ENCODE peak calls at places on chromosomes 4 and X, in five cellular contexts. K is astrocyte of the spinal cord; Y is naive thymus-derived CD8-positive, alpha-beta T cell; W is NB4; F is Caki2. G is an unnamed sample.

GRCh38 chr4:77175201-77175610 is 18.2 kb downstream of the CCNG2 start:
- DNase-seq in K (no peak), Y (no peak), W (no peak), F (no peak), G (no peak)

GRCh38 chr4:10878861-10879260 is 194.3 kb upstream of the CLNK start:
- DNase-seq in K (no peak), Y (no peak), W (no peak), F (no peak), G (no peak)

GRCh38 chr4:79823148-79823763 is 249.8 kb downstream of the ANTXR2 start:
- DNase-seq in K (peak), Y (no peak), W (no peak), F (no peak), G (peak)

GRCh38 chr4:118911162-118911791 is 22.6 kb downstream of the SYNPO2 start:
- DNase-seq in K (peak), Y (no peak), W (no peak), F (no peak), G (peak)

GRCh38 chr4:113311047-113311446 is 261.6 kb downstream of the ANK2 start:
- DNase-seq in K (no peak), Y (no peak), W (no peak), F (no peak), G (no peak)

GRCh38 chr4:20393486-20394100 is 141.9 kb downstream of the SLIT2 start:
- DNase-seq in K (peak), Y (no peak), W (no peak), F (no peak), G (no peak)

GRCh38 chr4:89024051-89024675 is 32.8 kb downstream of the FAM13A start:
- DNase-seq in K (peak), Y (peak), W (peak), F (peak), G (peak)

GRCh38 chrX:49037883-49038475 is 5.2 kb downstream of the TFE3 start:
- DNase-seq in K (peak), Y (no peak), W (no peak), F (peak), G (no peak)

GRCh38 chr4:161585011-161585410 is 578.8 kb downstream of the FSTL5 start:
- DNase-seq in K (no peak), Y (no peak), W (no peak), F (no peak), G (no peak)

GRCh38 chr4:80926891-80927290 is 103.6 kb upstream of the BMP3 start:
- DNase-seq in K (no peak), Y (no peak), W (no peak), F (no peak), G (no peak)

GRCh38 chr4:4461178-4461577 is 74.3 kb downstream of the NSG1 start:
- DNase-seq in K (no peak), Y (no peak), W (no peak), F (no peak), G (no peak)

GRCh38 chr4:158873795-158874359 is 105.1 kb downstream of the FNIP2 start:
- DNase-seq in K (peak), Y (no peak), W (no peak), F (peak), G (peak)

GRCh38 chr4:20408596-20408995 is 156.9 kb downstream of the SLIT2 start:
- DNase-seq in K (peak), Y (no peak), W (no peak), F (no peak), G (peak)

GRCh38 chr4:121951570-121952110 is at the start of gene TRPC3:
- DNase-seq in K (peak), Y (no peak), W (peak), F (peak), G (no peak)

GRCh38 chrX:149151805-149152757 is 353.0 kb downstream of the IDS start:
- DNase-seq in K (peak), Y (no peak), W (peak), F (no peak), G (peak)

GRCh38 chr4:121693450-121693849 is 3.3 kb downstream of the ANXA5 start:
- DNase-seq in K (no peak), Y (no peak), W (no peak), F (no peak), G (no peak)

GRCh38 chr4:33025236-33025635 is 2305.1 kb downstream of the PCDH7 start:
- DNase-seq in K (no peak), Y (no peak), W (no peak), F (no peak), G (no peak)

GRCh38 chrX:29662759-29663503 is 552.4 kb upstream of the MAGEB2 start:
- DNase-seq in K (peak), Y (no peak), W (peak), F (peak), G (peak)

GRCh38 chr4:108738307-108738706 is 24.5 kb downstream of the ETNPPL start:
- DNase-seq in K (no peak), Y (no peak), W (no peak), F (peak), G (peak)

GRCh38 chr4:38163216-38164006 is 203.2 kb downstream of the PTTG2 start:
- DNase-seq in K (peak), Y (no peak), W (no peak), F (no peak), G (peak)

GRCh38 chr4:185265942-185266341 is 56.5 kb downstream of the SNX25 start:
- DNase-seq in K (peak), Y (no peak), W (peak), F (peak), G (peak)

GRCh38 chr4:89303177-89303576 is 4.4 kb downstream of the GPRIN3 start:
- DNase-seq in K (no peak), Y (no peak), W (no peak), F (peak), G (no peak)

GRCh38 chr4:87108142-87108546 is 112.3 kb downstream of the KLHL8 start:
- DNase-seq in K (peak), Y (no peak), W (peak), F (peak), G (peak)

GRCh38 chr4:19689511-19689910 is 562.2 kb upstream of the SLIT2 start:
- DNase-seq in K (peak), Y (no peak), W (no peak), F (peak), G (peak)

GRCh38 chr4:54233697-54234496 is 4.8 kb downstream of the PDGFRA start:
- DNase-seq in K (peak), Y (peak), W (peak), F (peak), G (peak)

GRCh38 chrX:68719904-68720614 is 72.6 kb downstream of the STARD8 start:
- DNase-seq in K (no peak), Y (no peak), W (peak), F (no peak), G (peak)

GRCh38 chr4:164880489-164881262 is 3.7 kb downstream of the APELA start:
- DNase-seq in K (no peak), Y (no peak), W (no peak), F (no peak), G (no peak)

GRCh38 chrX:68989865-68990606 is 161.2 kb downstream of the EFNB1 start:
- DNase-seq in K (peak), Y (no peak), W (no peak), F (no peak), G (peak)

GRCh38 chr4:8538076-8538702 is 42.0 kb upstream of the GPR78 start:
- DNase-seq in K (no peak), Y (no peak), W (no peak), F (no peak), G (no peak)

GRCh38 chr4:176376032-176376614 is 56.4 kb downstream of the SPCS3 start:
- DNase-seq in K (peak), Y (no peak), W (peak), F (peak), G (no peak)

GRCh38 chrX:46599051-46599560 is 25.5 kb downstream of the CHST7 start:
- DNase-seq in K (no peak), Y (no peak), W (no peak), F (no peak), G (no peak)

GRCh38 chr4:123397276-123398150 is 918 bp downstream of the SPRY1 start:
- DNase-seq in K (no peak), Y (peak), W (peak), F (peak), G (peak)

GRCh38 chrX:16469870-16470269 is 180.1 kb upstream of the S100G start:
- DNase-seq in K (no peak), Y (no peak), W (peak), F (no peak), G (no peak)

GRCh38 chr4:4693258-4693657 is 151.4 kb upstream of the STX18 start:
- DNase-seq in K (no peak), Y (no peak), W (peak), F (no peak), G (no peak)

G was measured in brain microvascular endothelial cell.